ENCODE peak calls at places on chromosome 6, in ten cellular contexts. E is stimulated activated effector memory CD8-positive, alpha-beta T cell treated with anti-CD3 and anti-CD28 coated beads, Interleukin-12 subunit alpha, Interleukin-12 subunit beta, amount 100 ng/mL, for 72 hours; K is IMR-90; J is HTR-8/SVneo; S is GM23248; P is GF-D8; D is astrocyte of the spinal cord; C is head of caudate nucleus; I is HEK293T; H is AG04450. X is an unnamed sample.

GRCh38 chr6:110547266-110547964 is 71.0 kb upstream of the SLC22A16 start:
- DNase-seq in E (no peak), K (peak), J (peak), S (peak), P (no peak), D (peak), C (no peak), I (no peak), H (no peak), X (no peak)

GRCh38 chr6:45423111-45423900 is 45.6 kb upstream of the SUPT3H start:
- DNase-seq in E (peak), K (no peak), J (no peak), S (peak), P (peak), D (no peak), C (peak), I (no peak), H (no peak), X (peak)

GRCh38 chr6:111129003-111129402 is 41.7 kb downstream of the SLC16A10 start:
- DNase-seq in E (no peak), K (no peak), J (no peak), S (no peak), P (no peak), D (peak), C (peak), I (no peak), H (no peak), X (no peak)

GRCh38 chr6:73180718-73181619 is 44.3 kb downstream of the KHDC1L start:
- DNase-seq in E (no peak), K (peak), J (peak), S (peak), P (peak), D (peak), C (peak), I (peak), H (peak), X (no peak)

GRCh38 chr6:28490191-28490890 is 25.3 kb downstream of the GPX6 start:
- DNase-seq in E (no peak), K (peak), J (peak), S (peak), P (no peak), D (no peak), C (peak), I (peak), H (no peak), X (no peak)

GRCh38 chr6:140101367-140101766 is 726.9 kb upstream of the CITED2 start:
- DNase-seq in E (no peak), K (peak), J (no peak), S (peak), P (no peak), D (no peak), C (no peak), I (no peak), H (no peak), X (no peak)

GRCh38 chr6:152124432-152125074 is 317.1 kb downstream of the ESR1 start:
- DNase-seq in E (no peak), K (peak), J (peak), S (peak), P (no peak), D (peak), C (peak), I (peak), H (peak), X (no peak)

GRCh38 chr6:69631552-69632346 is 165.1 kb downstream of the LMBRD1 start:
- DNase-seq in E (no peak), K (no peak), J (no peak), S (no peak), P (no peak), D (peak), C (no peak), I (no peak), H (no peak), X (no peak)

GRCh38 chr6:78947529-78947928 is 80.2 kb downstream of the IRAK1BP1 start:
- DNase-seq in E (no peak), K (peak), J (no peak), S (peak), P (no peak), D (peak), C (no peak), I (no peak), H (peak), X (no peak)

GRCh38 chr6:25122001-25122400 is 157.2 kb upstream of the CARMIL1 start:
- DNase-seq in E (no peak), K (peak), J (peak), S (peak), P (no peak), D (no peak), C (no peak), I (no peak), H (no peak), X (no peak)

GRCh38 chr6:108260126-108260808 is 573 bp downstream of the SNX3 start:
- DNase-seq in E (peak), K (peak), J (peak), S (peak), P (no peak), D (peak), C (peak), I (peak), H (peak), X (no peak)

GRCh38 chr6:47057830-47058540 is 15.9 kb upstream of the ADGRF1 start:
- DNase-seq in E (no peak), K (no peak), J (no peak), S (peak), P (no peak), D (peak), C (no peak), I (no peak), H (no peak), X (no peak)

GRCh38 chr6:87623248-87623647 is 33.3 kb downstream of the ORC3 start:
- DNase-seq in E (no peak), K (peak), J (no peak), S (peak), P (no peak), D (peak), C (no peak), I (no peak), H (no peak), X (no peak)

GRCh38 chr6:134932121-134932520 is 17.8 kb downstream of the ALDH8A1 start:
- DNase-seq in E (no peak), K (no peak), J (no peak), S (no peak), P (no peak), D (no peak), C (no peak), I (no peak), H (no peak), X (no peak)

GRCh38 chr6:110233769-110234374 is 53.6 kb downstream of the CDC40 start:
- DNase-seq in E (no peak), K (peak), J (no peak), S (peak), P (no peak), D (peak), C (no peak), I (no peak), H (no peak), X (no peak)

GRCh38 chr6:48111143-48111506 is at the start of gene PTCHD4:
- DNase-seq in E (no peak), K (peak), J (peak), S (peak), P (no peak), D (peak), C (no peak), I (peak), H (peak), X (no peak)

GRCh38 chr6:399785-400517 is 8.4 kb downstream of the IRF4 start:
- DNase-seq in E (no peak), K (no peak), J (no peak), S (no peak), P (no peak), D (no peak), C (no peak), I (no peak), H (no peak), X (no peak)

GRCh38 chr6:55069132-55069781 is 105.1 kb upstream of the HCRTR2 start:
- DNase-seq in E (no peak), K (peak), J (peak), S (peak), P (no peak), D (peak), C (peak), I (peak), H (peak), X (peak)

GRCh38 chr6:166778776-166779175 is 151.7 kb upstream of the RPS6KA2 start:
- DNase-seq in E (no peak), K (no peak), J (no peak), S (no peak), P (no peak), D (no peak), C (no peak), I (no peak), H (no peak), X (no peak)

GRCh38 chr6:170269873-170270541 is 20.9 kb downstream of the DLL1 start:
- DNase-seq in E (no peak), K (peak), J (no peak), S (peak), P (no peak), D (no peak), C (no peak), I (no peak), H (no peak), X (no peak)

GRCh38 chr6:138596591-138596990 is 97.3 kb upstream of the NHSL1 start:
- DNase-seq in E (no peak), K (no peak), J (no peak), S (no peak), P (no peak), D (no peak), C (no peak), I (no peak), H (no peak), X (no peak)